ENCODE peak calls at places on chromosome 19, in ten cellular contexts. One of them, this sample, is unnamed.

GRCh38 chr19:1000095-1000494 is at the start of gene GRIN3B:
- DNase-seq in heart left ventricle: peak; percentile 82
- DNase-seq in AG04450: no peak
- DNase-seq in heart right ventricle: peak; percentile 51
- DNase-seq in progenitor cell of endocrine pancreas: peak; percentile 75
- DNase-seq in GM23338: peak; percentile 90
- DNase-seq in GM20000: peak; percentile 89
- DNase-seq in coronary artery: no peak
- DNase-seq in ascending aorta: no peak
- DNase-seq in GM13977: peak; percentile 87
- DNase-seq in this sample: no peak

GRCh38 chr19:5806133-5806489 is 1.2 kb downstream of the NRTN start:
- DNase-seq in heart left ventricle: no peak
- DNase-seq in GM20000: no peak
- DNase-seq in progenitor cell of endocrine pancreas: no peak
- DNase-seq in AG04450: no peak
- DNase-seq in ascending aorta: no peak
- DNase-seq in coronary artery: no peak
- DNase-seq in GM23338: no peak
- DNase-seq in heart right ventricle: no peak
- DNase-seq in GM13977: no peak
- DNase-seq in this sample: no peak

GRCh38 chr19:47253467-47253881 is 2.9 kb upstream of the CCDC9 start:
- DNase-seq in GM20000: no peak
- DNase-seq in heart right ventricle: no peak
- DNase-seq in GM13977: no peak
- DNase-seq in progenitor cell of endocrine pancreas: no peak
- DNase-seq in heart left ventricle: no peak
- DNase-seq in GM23338: no peak
- DNase-seq in AG04450: peak; percentile 79
- DNase-seq in coronary artery: no peak
- DNase-seq in ascending aorta: no peak
- DNase-seq in this sample: no peak

GRCh38 chr19:8145969-8146368 is 3.4 kb downstream of the FBN3 start:
- DNase-seq in progenitor cell of endocrine pancreas: no peak
- DNase-seq in GM23338: peak; percentile 84
- DNase-seq in ascending aorta: no peak
- DNase-seq in coronary artery: no peak
- DNase-seq in GM20000: no peak
- DNase-seq in GM13977: no peak
- DNase-seq in heart right ventricle: no peak
- DNase-seq in AG04450: no peak
- DNase-seq in heart left ventricle: no peak
- DNase-seq in this sample: no peak

GRCh38 chr19:8494158-8494557 is 8.3 kb downstream of the PRAM1 start:
- DNase-seq in GM13977: no peak
- DNase-seq in AG04450: no peak
- DNase-seq in GM20000: no peak
- DNase-seq in heart right ventricle: no peak
- DNase-seq in heart left ventricle: peak; percentile 70
- DNase-seq in coronary artery: no peak
- DNase-seq in ascending aorta: no peak
- DNase-seq in progenitor cell of endocrine pancreas: no peak
- DNase-seq in GM23338: peak; percentile 39
- DNase-seq in this sample: no peak

GRCh38 chr19:47518139-47518538 is 3.3 kb upstream of the NAPA start:
- DNase-seq in heart left ventricle: no peak
- DNase-seq in GM23338: no peak
- DNase-seq in AG04450: no peak
- DNase-seq in heart right ventricle: no peak
- DNase-seq in coronary artery: no peak
- DNase-seq in progenitor cell of endocrine pancreas: no peak
- DNase-seq in GM13977: peak; percentile 79
- DNase-seq in ascending aorta: no peak
- DNase-seq in GM20000: peak; percentile 72
- DNase-seq in this sample: peak; percentile 47

GRCh38 chr19:35618857-35619256 is 6.3 kb downstream of the HAUS5 start:
- DNase-seq in progenitor cell of endocrine pancreas: no peak
- DNase-seq in GM23338: peak; percentile 50
- DNase-seq in GM13977: no peak
- DNase-seq in heart left ventricle: peak; percentile 28
- DNase-seq in GM20000: no peak
- DNase-seq in heart right ventricle: no peak
- DNase-seq in ascending aorta: no peak
- DNase-seq in coronary artery: no peak
- DNase-seq in AG04450: no peak
- DNase-seq in this sample: no peak

GRCh38 chr19:6417713-6418561 is 6.7 kb downstream of the KHSRP start:
- DNase-seq in GM20000: peak; percentile 12
- DNase-seq in heart left ventricle: no peak
- DNase-seq in heart right ventricle: no peak
- DNase-seq in ascending aorta: no peak
- DNase-seq in AG04450: no peak
- DNase-seq in coronary artery: no peak
- DNase-seq in progenitor cell of endocrine pancreas: no peak
- DNase-seq in GM23338: peak; percentile 48
- DNase-seq in GM13977: no peak
- DNase-seq in this sample: no peak

DNA sequence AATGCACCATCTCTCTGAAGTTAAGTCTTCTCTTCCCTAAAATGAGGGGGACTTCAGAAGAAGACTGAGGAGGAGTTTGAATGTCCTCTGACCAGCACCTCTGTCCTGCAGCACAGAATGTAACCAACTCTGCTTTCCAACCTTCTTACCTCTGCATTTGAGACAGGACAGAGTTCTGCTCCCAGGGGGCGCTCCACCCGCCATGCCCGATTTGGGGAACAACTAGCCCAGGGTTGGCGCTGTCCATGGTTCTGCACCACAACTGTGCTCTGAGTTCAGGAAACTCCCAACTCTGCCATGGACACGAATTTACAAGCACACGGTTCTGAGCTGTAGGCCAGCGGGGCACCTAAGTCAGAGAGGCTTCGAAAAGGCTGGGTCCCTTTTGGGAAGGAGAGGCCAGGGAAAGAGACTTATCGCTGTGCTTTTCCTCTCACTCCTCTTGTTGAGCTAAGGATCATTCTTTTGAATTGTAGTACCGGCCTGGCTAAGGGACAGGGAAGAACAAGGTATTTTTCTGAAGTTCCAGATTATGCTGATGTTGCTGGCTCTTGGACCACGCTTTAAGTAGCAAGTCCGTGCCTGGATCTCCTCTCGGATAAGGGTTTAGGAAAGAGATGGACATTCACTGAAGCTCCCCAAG is 22.2 kb downstream of the SIGLEC5 start:
- DNase-seq in AG04450: peak; percentile 38
- DNase-seq in GM13977: no peak
- DNase-seq in coronary artery: no peak
- DNase-seq in progenitor cell of endocrine pancreas: peak; percentile 81
- DNase-seq in GM20000: peak; percentile 60
- DNase-seq in GM23338: peak; percentile 94
- DNase-seq in ascending aorta: peak; percentile 27
- DNase-seq in heart right ventricle: peak; percentile 76
- DNase-seq in heart left ventricle: peak; percentile 89
- DNase-seq in this sample: peak; percentile 46
- TF ChIP-seq CTCF in AG04450: peak; percentile 84
- TF ChIP-seq CTCF in GM13977: peak; percentile 60
- TF ChIP-seq CTCF in coronary artery: no peak
- TF ChIP-seq CTCF in progenitor cell of endocrine pancreas: peak; percentile 81
- TF ChIP-seq CTCF in GM20000: peak; percentile 54
- TF ChIP-seq CTCF in GM23338: peak; percentile 88
- TF ChIP-seq CTCF in ascending aorta: peak; percentile 23
- TF ChIP-seq CTCF in heart right ventricle: peak; percentile 40
- TF ChIP-seq CTCF in heart left ventricle: peak; percentile 31
- TF ChIP-seq CTCF in this sample: no peak

DNA sequence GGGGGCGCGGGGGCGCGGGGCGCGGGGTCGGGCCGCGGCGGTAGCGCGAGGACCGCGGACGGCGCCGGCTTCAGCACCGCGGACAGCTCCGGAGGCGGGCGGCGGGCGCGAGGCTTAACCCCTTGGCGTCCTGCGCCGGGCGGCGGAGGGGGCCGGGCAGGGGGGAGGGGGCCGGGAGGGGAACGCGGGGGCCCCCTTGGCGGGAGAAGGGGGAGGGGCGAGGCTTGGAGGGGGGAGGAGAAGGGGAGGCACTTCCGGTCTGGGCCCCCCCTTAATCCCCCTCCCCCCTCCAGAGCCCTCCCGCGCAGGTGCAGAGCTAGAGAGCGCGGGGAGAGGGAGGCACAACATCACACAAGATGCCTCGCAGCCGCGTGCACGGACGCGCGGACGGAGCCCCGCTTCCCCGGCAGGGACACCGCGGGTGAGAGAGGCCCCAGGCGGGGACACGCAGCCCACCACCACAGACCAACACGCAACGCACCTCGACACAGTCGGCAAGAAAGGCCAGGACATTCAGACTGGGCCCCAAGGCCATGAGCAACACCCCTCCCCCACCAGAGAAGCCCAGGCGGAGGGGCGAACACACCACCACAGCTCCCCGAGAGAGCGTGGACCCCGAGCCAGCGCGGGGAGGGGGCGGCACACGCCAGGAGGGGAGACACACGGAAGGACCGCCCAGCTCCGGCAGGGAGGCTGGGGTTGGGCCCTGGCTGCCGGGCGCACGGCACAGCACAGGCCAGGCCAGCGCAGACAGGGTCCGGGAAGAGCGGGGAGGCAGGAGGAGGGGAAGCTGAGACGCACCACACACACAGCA is 24.1 kb downstream of the SHANK1 start:
- DNase-seq in GM13977: peak; percentile 68
- DNase-seq in coronary artery: no peak
- DNase-seq in GM20000: peak; percentile 84
- DNase-seq in heart left ventricle: no peak
- DNase-seq in heart right ventricle: no peak
- DNase-seq in GM23338: peak; percentile 69
- DNase-seq in progenitor cell of endocrine pancreas: peak; percentile 66
- DNase-seq in ascending aorta: no peak
- DNase-seq in AG04450: no peak
- DNase-seq in this sample: no peak
- TF ChIP-seq CTCF in GM13977: no peak
- TF ChIP-seq CTCF in coronary artery: no peak
- TF ChIP-seq CTCF in GM20000: no peak
- TF ChIP-seq CTCF in heart left ventricle: no peak
- TF ChIP-seq CTCF in heart right ventricle: no peak
- TF ChIP-seq CTCF in GM23338: no peak
- TF ChIP-seq CTCF in progenitor cell of endocrine pancreas: no peak
- TF ChIP-seq CTCF in ascending aorta: no peak
- TF ChIP-seq CTCF in AG04450: no peak
- TF ChIP-seq CTCF in this sample: no peak

DNA sequence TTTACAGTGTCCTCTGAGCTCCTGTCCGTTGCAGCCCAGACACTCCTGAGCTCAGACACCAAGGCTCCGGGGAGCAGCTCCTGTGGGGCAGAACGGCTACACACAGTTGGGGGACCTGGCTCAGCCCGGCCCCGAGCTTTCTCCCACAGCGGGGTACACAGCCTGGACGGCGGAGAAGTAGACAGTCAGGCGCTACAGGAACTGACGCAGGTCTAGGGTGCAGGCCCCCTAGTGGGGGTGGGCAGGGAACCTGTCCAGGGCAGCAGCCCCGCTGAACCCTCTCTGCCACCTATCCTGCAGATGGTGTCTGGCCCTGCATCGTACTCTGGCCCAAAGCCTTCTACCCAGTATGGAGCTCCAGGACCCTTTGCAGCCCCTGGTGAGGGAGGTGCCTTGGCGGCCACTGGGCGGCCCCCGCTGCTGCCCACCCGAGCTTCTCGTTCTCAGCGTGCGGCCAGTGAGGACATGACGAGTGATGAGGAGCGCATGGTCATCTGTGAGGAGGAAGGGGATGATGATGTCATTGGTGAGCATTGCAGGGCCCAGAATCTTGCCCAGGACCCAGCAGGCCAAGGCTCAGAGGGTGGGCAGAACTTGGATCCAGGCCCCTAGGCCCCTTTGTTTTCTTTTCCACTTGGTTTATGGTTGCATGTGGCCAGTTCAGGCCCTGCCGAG is 12.9 kb upstream of the PRR19 start:
- DNase-seq in GM20000: no peak
- DNase-seq in heart left ventricle: no peak
- DNase-seq in ascending aorta: no peak
- DNase-seq in GM13977: no peak
- DNase-seq in progenitor cell of endocrine pancreas: no peak
- DNase-seq in GM23338: no peak
- DNase-seq in AG04450: no peak
- DNase-seq in coronary artery: no peak
- DNase-seq in heart right ventricle: peak; percentile 4
- DNase-seq in this sample: no peak
- TF ChIP-seq CTCF in GM20000: no peak
- TF ChIP-seq CTCF in heart left ventricle: no peak
- TF ChIP-seq CTCF in ascending aorta: no peak
- TF ChIP-seq CTCF in GM13977: no peak
- TF ChIP-seq CTCF in progenitor cell of endocrine pancreas: no peak
- TF ChIP-seq CTCF in GM23338: no peak
- TF ChIP-seq CTCF in AG04450: no peak
- TF ChIP-seq CTCF in coronary artery: no peak
- TF ChIP-seq CTCF in heart right ventricle: no peak
- TF ChIP-seq CTCF in this sample: no peak

GRCh38 chr19:51691122-51692064 is 1.7 kb upstream of the SPACA6 start:
- DNase-seq in heart left ventricle: no peak
- DNase-seq in GM23338: peak; percentile 89
- DNase-seq in AG04450: no peak
- DNase-seq in ascending aorta: no peak
- DNase-seq in progenitor cell of endocrine pancreas: no peak
- DNase-seq in coronary artery: no peak
- DNase-seq in GM20000: peak; percentile 7
- DNase-seq in GM13977: peak; percentile 10
- DNase-seq in heart right ventricle: no peak
- DNase-seq in this sample: no peak

GRCh38 chr19:51690359-51691121 is 2.6 kb upstream of the SPACA6 start:
- DNase-seq in coronary artery: peak; percentile 86
- DNase-seq in AG04450: peak; percentile 41
- DNase-seq in ascending aorta: no peak
- DNase-seq in heart left ventricle: peak; percentile 86
- DNase-seq in GM23338: peak; percentile 84
- DNase-seq in progenitor cell of endocrine pancreas: peak; percentile 40
- DNase-seq in GM20000: peak; percentile 83
- DNase-seq in heart right ventricle: peak; percentile 75
- DNase-seq in GM13977: peak; percentile 92
- DNase-seq in this sample: no peak

GRCh38 chr19:51689751-51690358 is 3.3 kb upstream of the SPACA6 start:
- DNase-seq in heart right ventricle: peak; percentile 46
- DNase-seq in GM20000: peak; percentile 45
- DNase-seq in GM13977: peak; percentile 54
- DNase-seq in ascending aorta: no peak
- DNase-seq in AG04450: no peak
- DNase-seq in progenitor cell of endocrine pancreas: peak; percentile 46
- DNase-seq in heart left ventricle: peak; percentile 84
- DNase-seq in coronary artery: no peak
- DNase-seq in GM23338: peak; percentile 82
- DNase-seq in this sample: no peak

GRCh38 chr19:51687791-51688664 is 5.1 kb upstream of the SPACA6 start:
- DNase-seq in ascending aorta: no peak
- DNase-seq in GM20000: no peak
- DNase-seq in GM23338: peak; percentile 83
- DNase-seq in heart right ventricle: peak; percentile 70
- DNase-seq in progenitor cell of endocrine pancreas: no peak
- DNase-seq in coronary artery: peak; percentile 89
- DNase-seq in GM13977: peak; percentile 16
- DNase-seq in heart left ventricle: peak; percentile 79
- DNase-seq in AG04450: no peak
- DNase-seq in this sample: no peak

DNA sequence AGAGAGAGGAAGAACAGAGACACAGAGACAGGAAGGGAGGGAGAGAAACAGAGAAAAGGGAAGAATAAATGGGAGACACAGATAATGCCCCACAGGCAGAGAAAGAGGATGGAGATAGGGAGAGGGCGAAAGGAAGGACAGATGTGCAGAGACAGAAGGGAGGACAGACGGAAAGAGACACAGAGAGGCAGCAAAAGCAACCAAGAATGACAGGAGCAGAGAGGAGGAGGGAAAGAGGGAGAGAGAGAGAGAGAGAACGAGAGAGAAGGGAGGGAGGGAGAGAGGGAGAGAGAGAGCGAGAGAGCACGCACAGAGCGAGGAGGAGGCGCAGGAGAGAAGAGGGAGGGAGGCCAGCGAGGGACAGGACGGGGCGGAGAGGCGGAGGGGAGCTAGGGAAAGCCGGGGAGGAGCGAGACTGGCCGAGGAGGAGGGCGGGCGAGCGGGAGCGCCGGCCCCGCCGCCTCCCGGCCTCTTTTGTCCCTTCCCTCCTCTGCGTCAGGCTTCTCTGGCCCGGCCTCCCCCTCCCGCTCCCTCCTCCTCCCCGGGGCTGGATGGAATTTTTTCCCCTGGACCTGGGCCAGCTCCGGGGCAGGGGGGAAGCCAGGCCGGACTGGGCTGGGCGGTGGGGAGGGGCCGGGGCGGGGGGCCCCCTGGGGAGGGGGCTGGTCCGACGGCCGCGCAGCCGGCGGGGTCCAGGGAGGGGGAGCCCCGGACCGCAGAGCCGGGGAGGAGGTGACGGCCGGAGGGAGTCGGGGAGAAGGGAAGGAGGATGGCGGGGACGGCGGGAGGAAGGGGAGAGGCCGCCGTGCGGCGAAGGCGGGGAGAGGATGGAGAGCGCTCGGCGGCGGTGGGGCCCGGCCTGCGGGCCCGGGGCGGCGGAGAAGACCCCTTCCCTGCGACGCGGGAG is 4.2 kb upstream of the SPACA6 start:
- DNase-seq in progenitor cell of endocrine pancreas: peak; percentile 67
- DNase-seq in GM20000: peak; percentile 49
- DNase-seq in GM23338: peak; percentile 83
- DNase-seq in heart left ventricle: peak; percentile 95
- DNase-seq in coronary artery: peak; percentile 97
- DNase-seq in AG04450: peak; percentile 85
- DNase-seq in GM13977: peak; percentile 54
- DNase-seq in heart right ventricle: peak; percentile 96
- DNase-seq in ascending aorta: no peak
- DNase-seq in this sample: no peak
- TF ChIP-seq CTCF in progenitor cell of endocrine pancreas: no peak
- TF ChIP-seq CTCF in GM20000: no peak
- TF ChIP-seq CTCF in GM23338: no peak
- TF ChIP-seq CTCF in heart left ventricle: peak; percentile 4
- TF ChIP-seq CTCF in coronary artery: no peak
- TF ChIP-seq CTCF in AG04450: no peak
- TF ChIP-seq CTCF in GM13977: no peak
- TF ChIP-seq CTCF in heart right ventricle: peak; percentile 19
- TF ChIP-seq CTCF in ascending aorta: no peak
- TF ChIP-seq CTCF in this sample: no peak